ENCODE peak calls at places on chromosomes 16 and 17, in seven cellular contexts. J is activated T-cell treated with anti-CD3 and anti-CD28 coated beads for 1 hour; L is hepatic stellate cell; X is effector CD4-positive, alpha-beta T cell; B is mucosa of descending colon; D is ACHN; U is stimulated activated CD8-positive, alpha-beta memory T cell treated with anti-CD3 and anti-CD28 coated beads, Interleukin-2, amount 100 ng/mL, for 1 hour. Y is an unnamed sample.

GRCh38 chr17:17491546-17491988 is 4.6 kb downstream of the RASD1 start:
- DNase-seq in B (no peak), X (no peak), L (no peak), D (no peak), U (no peak), J (no peak), Y (no peak)

GRCh38 chr17:65594585-65594940 is 33.1 kb upstream of the AXIN2 start:
- DNase-seq in L (peak), J (no peak), D (no peak), B (no peak), U (no peak), X (no peak), Y (no peak)

GRCh38 chr17:82354804-82355308 is 4.2 kb upstream of the TEX19 start:
- DNase-seq in X (no peak), B (no peak), L (no peak), J (no peak), U (no peak), D (no peak), Y (no peak)

GRCh38 chr17:28745777-28746473 is 2.1 kb downstream of the TRAF4 start:
- DNase-seq in X (no peak), D (peak), B (peak), J (no peak), L (no peak), U (no peak), Y (no peak)

GRCh38 chr17:36610472-36610871 is 9.1 kb downstream of the MRM1 start:
- DNase-seq in L (no peak), B (no peak), U (no peak), D (no peak), X (no peak), J (no peak), Y (no peak)

GRCh38 chr16:49049191-49049590 is 232.4 kb downstream of the CBLN1 start:
- DNase-seq in B (no peak), U (no peak), D (no peak), X (no peak), L (no peak), J (no peak), Y (no peak)

GRCh38 chr17:35313875-35314409 is 59.5 kb downstream of the SLFN11 start:
- DNase-seq in B (peak), J (peak), X (peak), U (no peak), L (no peak), D (no peak), Y (no peak)

GRCh38 chr17:63418540-63418939 is 27.6 kb downstream of the CYB561 start:
- DNase-seq in L (no peak), D (no peak), X (no peak), U (no peak), J (no peak), B (no peak), Y (no peak)

GRCh38 chr16:50463581-50464324 is 84.4 kb upstream of the NKD1 start:
- DNase-seq in X (no peak), B (no peak), J (no peak), D (no peak), L (no peak), U (no peak), Y (no peak)

GRCh38 chr17:77872714-77873517 is 85.6 kb upstream of the TNRC6C start:
- DNase-seq in J (no peak), U (no peak), B (no peak), X (no peak), D (no peak), L (no peak), Y (no peak)

GRCh38 chr16:9139965-9140364 is 48.5 kb downstream of the HAPSTR1 start:
- DNase-seq in U (no peak), X (no peak), L (no peak), J (no peak), B (no peak), D (peak), Y (no peak)

GRCh38 chr16:78115659-78116058 is 16.2 kb downstream of the WWOX start:
- DNase-seq in X (no peak), U (no peak), B (no peak), L (no peak), D (no peak), J (no peak), Y (no peak)

GRCh38 chr17:33124871-33125551 is 133.4 kb downstream of the SPACA3 start:
- DNase-seq in J (no peak), D (peak), L (no peak), U (no peak), B (no peak), X (no peak), Y (no peak)

GRCh38 chr16:5065813-5066212 is at the start of gene C16orf89:
- DNase-seq in B (peak), J (no peak), D (no peak), U (no peak), L (no peak), X (no peak), Y (no peak)

GRCh38 chr17:29291163-29291752 is 2.7 kb downstream of the NUFIP2 start:
- DNase-seq in B (peak), D (peak), X (peak), U (no peak), J (no peak), L (peak), Y (no peak)

GRCh38 chr17:50125420-50125997 is 4.5 kb downstream of the SAMD14 start:
- DNase-seq in J (no peak), U (no peak), X (no peak), B (no peak), D (no peak), L (no peak), Y (no peak)

GRCh38 chr17:4314179-4314578 is 50.4 kb upstream of the ANKFY1 start:
- DNase-seq in D (no peak), B (no peak), U (no peak), L (no peak), J (no peak), X (no peak), Y (no peak)

GRCh38 chr16:70772493-70772892 is 28.5 kb downstream of the VAC14 start:
- DNase-seq in J (no peak), X (no peak), U (no peak), L (no peak), D (no peak), B (no peak), Y (no peak)

GRCh38 chr16:7513429-7513828 is 180.8 kb downstream of the RBFOX1 start:
- DNase-seq in L (no peak), B (no peak), J (no peak), X (no peak), D (peak), U (no peak), Y (no peak)

GRCh38 chr16:15653227-15653626 is 3.2 kb downstream of the NDE1 start:
- DNase-seq in B (no peak), J (no peak), U (no peak), X (no peak), D (no peak), L (peak), Y (no peak)

GRCh38 chr17:79353016-79353415 is 257.8 kb downstream of the RBFOX3 start:
- DNase-seq in J (no peak), D (no peak), X (no peak), B (no peak), L (no peak), U (no peak), Y (no peak)

GRCh38 chr17:31472137-31472536 is 80.7 kb downstream of the RAB11FIP4 start:
- DNase-seq in U (no peak), D (no peak), B (no peak), L (no peak), J (no peak), X (no peak), Y (no peak)

GRCh38 chr16:11090947-11091785 is 146.8 kb downstream of the CLEC16A start:
- DNase-seq in U (no peak), B (no peak), X (no peak), D (no peak), L (no peak), J (no peak), Y (no peak)

GRCh38 chr16:66832661-66833305 is 2.0 kb upstream of the NAE1 start:
- DNase-seq in J (no peak), U (no peak), B (no peak), L (no peak), D (no peak), X (no peak), Y (no peak)

GRCh38 chr16:14300631-14301149 is 229.6 kb downstream of the MRTFB start:
- DNase-seq in L (peak), B (peak), J (peak), X (no peak), U (no peak), D (peak), Y (no peak)

GRCh38 chr17:4368341-4368740 is 1.9 kb upstream of the UBE2G1 start:
- DNase-seq in X (no peak), U (no peak), B (no peak), J (no peak), L (no peak), D (no peak), Y (no peak)

GRCh38 chr17:62179525-62180161 is 114.6 kb upstream of the MED13 start:
- DNase-seq in L (peak), D (peak), J (no peak), X (no peak), B (peak), U (no peak), Y (no peak)

GRCh38 chr17:35315971-35316370 is 57.5 kb downstream of the SLFN11 start:
- DNase-seq in X (no peak), D (no peak), L (no peak), J (no peak), B (no peak), U (no peak), Y (no peak)

GRCh38 chr16:51416921-51417320 is 265.9 kb upstream of the SALL1 start:
- DNase-seq in D (no peak), U (no peak), L (no peak), B (no peak), J (no peak), X (no peak), Y (no peak)

GRCh38 chr17:79978545-79978852 is 57.2 kb downstream of the TBC1D16 start:
- DNase-seq in J (no peak), L (no peak), D (no peak), U (no peak), B (no peak), X (no peak), Y (no peak)

GRCh38 chr16:68000450-68000849 is 1.2 kb upstream of the DPEP2 start:
- DNase-seq in J (no peak), U (no peak), B (no peak), D (no peak), X (no peak), L (no peak), Y (no peak)

GRCh38 chr17:73067075-73067474 is 25.4 kb downstream of the SLC39A11 start:
- DNase-seq in L (no peak), D (no peak), J (no peak), B (no peak), U (no peak), X (no peak), Y (no peak)

GRCh38 chr17:68909066-68909465 is 46.1 kb downstream of the ABCA8 start:
- DNase-seq in U (no peak), J (no peak), L (peak), X (no peak), B (peak), D (peak), Y (no peak)

GRCh38 chr17:65158622-65159021 is 21.5 kb downstream of the RGS9 start:
- DNase-seq in L (no peak), U (no peak), B (no peak), X (no peak), J (no peak), D (no peak), Y (no peak)

Y was measured in esophagus squamous epithelium.